ENCODE peak calls at places on chromosomes 11 and 22, in four cellular contexts. One of them, this sample, is unnamed.

GRCh38 chr11:43579171-43579918 is 101.2 kb upstream of the HSD17B12 start:
- DNase-seq in GM12878: no peak
- DNase-seq in K562: peak
- DNase-seq in HepG2: no peak
- DNase-seq in this sample: no peak

GRCh38 chr22:50317674-50318073 is 9.1 kb downstream of the DENND6B start:
- DNase-seq in K562: no peak
- DNase-seq in GM12878: no peak
- DNase-seq in HepG2: no peak
- DNase-seq in this sample: no peak

GRCh38 chr22:31160328-31160978 is 471 bp downstream of the RNF185 start:
- DNase-seq in GM12878: no peak
- DNase-seq in K562: peak
- DNase-seq in HepG2: no peak
- DNase-seq in this sample: no peak

GRCh38 chr11:9039194-9039593 is 35.4 kb upstream of the NRIP3 start:
- DNase-seq in K562: peak
- DNase-seq in GM12878: peak
- DNase-seq in HepG2: no peak
- DNase-seq in this sample: peak

GRCh38 chr11:47986219-47986618 is 5.9 kb downstream of the PTPRJ start:
- DNase-seq in HepG2: no peak
- DNase-seq in K562: peak
- DNase-seq in GM12878: no peak
- DNase-seq in this sample: no peak

GRCh38 chr22:24289781-24290181 is 19.1 kb downstream of the SPECC1L start:
- DNase-seq in HepG2: no peak
- DNase-seq in GM12878: no peak
- DNase-seq in K562: peak
- DNase-seq in this sample: no peak

GRCh38 chr11:6214530-6214929 is 9.2 kb downstream of the C11orf42 start:
- DNase-seq in GM12878: no peak
- DNase-seq in HepG2: no peak
- DNase-seq in K562: no peak
- DNase-seq in this sample: no peak

GRCh38 chr11:69541501-69542313 is 60.2 kb downstream of the LINC01488 start:
- DNase-seq in K562: no peak
- DNase-seq in HepG2: peak
- DNase-seq in GM12878: no peak
- DNase-seq in this sample: no peak

GRCh38 chr11:70090989-70091388 is 12.9 kb downstream of the ANO1 start:
- DNase-seq in GM12878: no peak
- DNase-seq in K562: no peak
- DNase-seq in HepG2: no peak
- DNase-seq in this sample: no peak

GRCh38 chr11:42237701-42238235 is 778.3 kb upstream of the LRRC4C start:
- DNase-seq in GM12878: no peak
- DNase-seq in K562: no peak
- DNase-seq in HepG2: no peak
- DNase-seq in this sample: no peak

GRCh38 chr22:39182478-39183030 is 30.1 kb upstream of the CBX7 start:
- DNase-seq in K562: no peak
- DNase-seq in GM12878: no peak
- DNase-seq in HepG2: no peak
- DNase-seq in this sample: no peak

GRCh38 chr11:48088682-48089050 is 108.3 kb downstream of the PTPRJ start:
- DNase-seq in K562: no peak
- DNase-seq in GM12878: no peak
- DNase-seq in HepG2: no peak
- DNase-seq in this sample: no peak

GRCh38 chr11:78039919-78040671 is 17.0 kb upstream of the KCTD14 start:
- DNase-seq in K562: peak
- DNase-seq in HepG2: peak
- DNase-seq in GM12878: no peak
- DNase-seq in this sample: no peak

GRCh38 chr11:111302298-111302697 is 4.0 kb downstream of the POU2AF3 start:
- DNase-seq in HepG2: no peak
- DNase-seq in K562: no peak
- DNase-seq in GM12878: no peak
- DNase-seq in this sample: no peak

GRCh38 chr22:24115247-24116207 is 65.8 kb upstream of the SUSD2 start:
- DNase-seq in HepG2: no peak
- DNase-seq in GM12878: no peak
- DNase-seq in K562: no peak
- DNase-seq in this sample: no peak

GRCh38 chr22:30573594-30574094 is 821 bp downstream of the GAL3ST1 start:
- DNase-seq in K562: no peak
- DNase-seq in GM12878: no peak
- DNase-seq in HepG2: no peak
- DNase-seq in this sample: no peak

GRCh38 chr11:66854729-66855211 is 2.1 kb upstream of the LRFN4 start:
- DNase-seq in GM12878: no peak
- DNase-seq in HepG2: no peak
- DNase-seq in K562: no peak
- DNase-seq in this sample: no peak

GRCh38 chr11:1041471-1041870 is 5.0 kb upstream of the MUC6 start:
- DNase-seq in HepG2: no peak
- DNase-seq in GM12878: no peak
- DNase-seq in K562: no peak
- DNase-seq in this sample: no peak

GRCh38 chr22:28034760-28035401 is 115.8 kb upstream of the PITPNB start:
- DNase-seq in K562: peak
- DNase-seq in HepG2: no peak
- DNase-seq in GM12878: no peak
- DNase-seq in this sample: no peak

GRCh38 chr22:29138556-29138955 is 65.7 kb downstream of the KREMEN1 start:
- DNase-seq in K562: no peak
- DNase-seq in HepG2: no peak
- DNase-seq in GM12878: no peak
- DNase-seq in this sample: no peak

GRCh38 chr11:32817181-32817842 is 12.4 kb upstream of the PRRG4 start:
- DNase-seq in HepG2: no peak
- DNase-seq in GM12878: no peak
- DNase-seq in K562: no peak
- DNase-seq in this sample: no peak

GRCh38 chr11:8080674-8081590 is at the start of gene TUB:
- DNase-seq in K562: no peak
- DNase-seq in HepG2: no peak
- DNase-seq in GM12878: no peak
- DNase-seq in this sample: no peak

GRCh38 chr22:20953668-20954500 is 13.2 kb upstream of the AIFM3 start:
- DNase-seq in K562: no peak
- DNase-seq in HepG2: peak
- DNase-seq in GM12878: no peak
- DNase-seq in this sample: no peak

GRCh38 chr22:46052331-46052771 is 75.4 kb upstream of the WNT7B start:
- DNase-seq in HepG2: no peak
- DNase-seq in GM12878: no peak
- DNase-seq in K562: no peak
- DNase-seq in this sample: no peak

GRCh38 chr22:39308614-39309363 is 10.6 kb downstream of the RPL3 start:
- DNase-seq in HepG2: no peak
- DNase-seq in GM12878: no peak
- DNase-seq in K562: peak
- DNase-seq in this sample: peak

GRCh38 chr22:46133588-46133855 is 16.8 kb upstream of the PPARA start:
- DNase-seq in K562: no peak
- DNase-seq in HepG2: no peak
- DNase-seq in GM12878: no peak
- DNase-seq in this sample: no peak

GRCh38 chr22:26547426-26547825 is 35.2 kb upstream of the TFIP11 start:
- DNase-seq in HepG2: no peak
- DNase-seq in GM12878: no peak
- DNase-seq in K562: no peak
- DNase-seq in this sample: no peak

GRCh38 chr11:6269994-6270393 is 10.4 kb downstream of the CCKBR start:
- DNase-seq in K562: peak
- DNase-seq in GM12878: no peak
- DNase-seq in HepG2: no peak
- DNase-seq in this sample: no peak

GRCh38 chr11:75317446-75318122 is 33.9 kb downstream of the ARRB1 start:
- DNase-seq in GM12878: no peak
- DNase-seq in K562: no peak
- DNase-seq in HepG2: no peak
- DNase-seq in this sample: no peak

GRCh38 chr22:49179175-49179574 is 648.5 kb downstream of the BRD1 start:
- DNase-seq in HepG2: no peak
- DNase-seq in GM12878: no peak
- DNase-seq in K562: no peak
- DNase-seq in this sample: no peak

GRCh38 chr11:64321533-64321932 is 3.6 kb downstream of the PRDX5 start:
- DNase-seq in HepG2: no peak
- DNase-seq in K562: no peak
- DNase-seq in GM12878: no peak
- DNase-seq in this sample: no peak

GRCh38 chr11:1443737-1444136 is 42.8 kb downstream of the MOB2 start:
- DNase-seq in K562: no peak
- DNase-seq in HepG2: no peak
- DNase-seq in GM12878: no peak
- DNase-seq in this sample: no peak

GRCh38 chr22:27242917-27243589 is 558.5 kb downstream of the MN1 start:
- DNase-seq in K562: no peak
- DNase-seq in HepG2: no peak
- DNase-seq in GM12878: no peak
- DNase-seq in this sample: no peak

GRCh38 chr11:73748300-73748699 is 12.6 kb downstream of the RAB6A start:
- DNase-seq in K562: no peak
- DNase-seq in GM12878: no peak
- DNase-seq in HepG2: peak
- DNase-seq in this sample: no peak

GRCh38 chr11:62607729-62608128 is 4.8 kb downstream of the EML3 start:
- DNase-seq in HepG2: no peak
- DNase-seq in GM12878: no peak
- DNase-seq in K562: peak
- DNase-seq in this sample: no peak

GRCh38 chr11:8989411-8989810 is 14.4 kb downstream of the NRIP3 start:
- DNase-seq in K562: peak
- DNase-seq in GM12878: no peak
- DNase-seq in HepG2: no peak
- DNase-seq in this sample: no peak

GRCh38 chr22:49756201-49756600 is 71.5 kb downstream of the BRD1 start:
- DNase-seq in HepG2: no peak
- DNase-seq in GM12878: no peak
- DNase-seq in K562: no peak
- DNase-seq in this sample: no peak

GRCh38 chr11:101267654-101268053 is 138.0 kb upstream of the PGR start:
- DNase-seq in K562: no peak
- DNase-seq in GM12878: no peak
- DNase-seq in HepG2: no peak
- DNase-seq in this sample: no peak

GRCh38 chr11:101269990-101270660 is 140.5 kb upstream of the PGR start:
- DNase-seq in GM12878: no peak
- DNase-seq in K562: no peak
- DNase-seq in HepG2: no peak
- DNase-seq in this sample: no peak

GRCh38 chr11:101264303-101264702 is 134.7 kb upstream of the PGR start:
- DNase-seq in GM12878: no peak
- DNase-seq in HepG2: no peak
- DNase-seq in K562: no peak
- DNase-seq in this sample: no peak

GRCh38 chr11:101269390-101269789 is 139.8 kb upstream of the PGR start:
- DNase-seq in K562: no peak
- DNase-seq in GM12878: no peak
- DNase-seq in HepG2: no peak
- DNase-seq in this sample: no peak
- TF ChIP-seq SRF in K562: no peak
- TF ChIP-seq SRF in GM12878: no peak
- TF ChIP-seq SRF in HepG2: no peak
- TF ChIP-seq SRF in this sample: no peak

GRCh38 chr11:95322546-95322945 is 91.5 kb upstream of the SESN3 start:
- DNase-seq in GM12878: no peak
- DNase-seq in K562: no peak
- DNase-seq in HepG2: no peak
- DNase-seq in this sample: no peak

DNA sequence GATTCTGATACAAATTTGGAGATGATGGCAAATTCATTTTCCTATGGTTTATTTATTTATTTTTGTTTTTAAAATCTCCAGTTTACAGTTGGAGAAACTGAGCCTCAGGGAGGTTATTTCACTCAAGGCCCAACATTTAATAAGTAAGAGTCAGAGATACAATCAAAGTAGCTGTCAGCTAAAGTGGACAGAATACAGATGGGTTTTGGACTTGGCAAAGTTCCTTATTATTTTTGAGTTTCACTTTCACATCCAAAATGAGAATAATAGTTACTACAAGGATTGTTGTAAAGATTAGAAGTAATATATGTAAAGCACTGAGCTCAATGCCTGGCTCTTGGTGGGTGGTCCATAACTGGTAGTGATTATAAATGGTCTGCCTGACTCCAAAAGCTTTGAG is 87.5 kb upstream of the SESN3 start:
- DNase-seq in K562: no peak
- DNase-seq in HepG2: no peak
- DNase-seq in GM12878: no peak
- DNase-seq in this sample: no peak
- TF ChIP-seq SP1 in K562: no peak
- TF ChIP-seq SP1 in HepG2: no peak
- TF ChIP-seq SP1 in GM12878: no peak
- TF ChIP-seq SP1 in this sample: no peak

GRCh38 chr11:61516191-61516590 is 7.6 kb downstream of the LRRC10B start:
- DNase-seq in K562: no peak
- DNase-seq in HepG2: no peak
- DNase-seq in GM12878: no peak
- DNase-seq in this sample: no peak

GRCh38 chr11:61513143-61513740 is 4.7 kb downstream of the LRRC10B start:
- DNase-seq in GM12878: no peak
- DNase-seq in HepG2: no peak
- DNase-seq in K562: no peak
- DNase-seq in this sample: no peak

GRCh38 chr11:61512435-61512834 is 3.9 kb downstream of the LRRC10B start:
- DNase-seq in GM12878: no peak
- DNase-seq in HepG2: no peak
- DNase-seq in K562: no peak
- DNase-seq in this sample: no peak

GRCh38 chr11:61515686-61516085 is 7.1 kb downstream of the LRRC10B start:
- DNase-seq in GM12878: no peak
- DNase-seq in K562: no peak
- DNase-seq in HepG2: no peak
- DNase-seq in this sample: no peak

GRCh38 chr11:61514050-61514917 is 5.7 kb downstream of the LRRC10B start:
- DNase-seq in HepG2: no peak
- DNase-seq in K562: no peak
- DNase-seq in GM12878: no peak
- DNase-seq in this sample: no peak
- TF ChIP-seq SRF in HepG2: no peak
- TF ChIP-seq SRF in K562: no peak
- TF ChIP-seq SRF in GM12878: no peak
- TF ChIP-seq SRF in this sample: no peak

DNA sequence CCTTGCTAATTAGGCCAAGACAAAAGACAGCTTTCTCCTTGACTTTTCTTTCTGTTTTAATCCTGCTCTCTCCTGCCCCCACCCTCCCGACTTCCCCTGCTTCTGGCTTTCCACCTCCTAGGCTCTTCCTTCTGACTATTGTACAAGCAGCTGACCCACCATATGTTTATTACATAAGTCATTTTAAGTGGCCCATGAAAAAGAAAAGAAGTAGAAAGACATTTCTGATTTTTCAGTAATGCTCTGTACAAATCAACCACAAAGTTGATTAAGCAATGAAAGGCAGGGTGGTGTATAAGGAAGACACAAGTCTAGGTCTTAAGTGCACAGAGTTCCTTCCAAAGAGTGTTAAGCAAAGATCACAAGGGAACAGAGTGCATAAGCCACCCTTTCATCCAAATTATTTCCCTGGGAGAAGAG is 18.2 kb downstream of the JAML start:
- DNase-seq in HepG2: no peak
- DNase-seq in K562: no peak
- DNase-seq in GM12878: no peak
- DNase-seq in this sample: no peak
- TF ChIP-seq SP1 in HepG2: no peak
- TF ChIP-seq SP1 in K562: no peak
- TF ChIP-seq SP1 in GM12878: no peak
- TF ChIP-seq SP1 in this sample: no peak